ENCODE peak calls at places on chromosomes 7 and 10, in nine cellular contexts. R is skeletal muscle cell; E is Caco-2; Q is HL-60; Z is CD4-positive, alpha-beta memory T cell; H is HCT116; N is Peyer's patch; U is left ventricle myocardium inferior; F is dorsolateral prefrontal cortex. V is an unnamed sample.

GRCh38 chr10:71796749-71797405 is 23.6 kb upstream of the VSIR start:
- DNase-seq in R (no peak), E (no peak), Q (no peak), Z (no peak), H (no peak), N (no peak), U (no peak), F (no peak), V (no peak)

GRCh38 chr7:44058759-44059218 is 6.6 kb downstream of the PGAM2 start:
- DNase-seq in R (no peak), E (no peak), Q (no peak), Z (no peak), H (no peak), N (no peak), U (peak; percentile 9), F (no peak), V (no peak)

GRCh38 chr10:70902659-70903261 is 14.4 kb upstream of the PCBD1 start:
- DNase-seq in R (no peak), E (no peak), Q (no peak), Z (no peak), H (no peak), N (peak; percentile 1), U (no peak), F (peak; percentile 1), V (no peak)

GRCh38 chr7:77543910-77544309 is 6.8 kb downstream of the PTPN12 start:
- DNase-seq in R (no peak), E (no peak), Q (no peak), Z (no peak), H (no peak), N (no peak), U (no peak), F (no peak), V (no peak)

GRCh38 chr10:129397198-129397974 is 69.7 kb upstream of the MGMT start:
- DNase-seq in R (no peak), E (no peak), Q (no peak), Z (no peak), H (no peak), N (no peak), U (no peak), F (no peak), V (no peak)

GRCh38 chr7:102104245-102104644 is 182.4 kb upstream of the SH2B2 start:
- DNase-seq in R (no peak), E (no peak), Q (no peak), Z (no peak), H (no peak), N (no peak), U (no peak), F (no peak), V (no peak)

GRCh38 chr7:138472292-138473079 is 12.4 kb downstream of the TRIM24 start:
- DNase-seq in R (no peak), E (no peak), Q (no peak), Z (no peak), H (no peak), N (no peak), U (no peak), F (no peak), V (no peak)

GRCh38 chr10:21445161-21445560 is 80.3 kb downstream of the SKIDA1 start:
- DNase-seq in R (no peak), E (no peak), Q (no peak), Z (no peak), H (no peak), N (no peak), U (no peak), F (no peak), V (no peak)

GRCh38 chr7:121084748-121085336 is 96.3 kb downstream of the CPED1 start:
- DNase-seq in R (peak; percentile 86), E (no peak), Q (no peak), Z (no peak), H (no peak), N (no peak), U (no peak), F (no peak), V (peak; percentile 93)

GRCh38 chr7:8217200-8218068 is 44.5 kb downstream of the ICA1 start:
- DNase-seq in R (no peak), E (no peak), Q (peak; percentile 7), Z (peak; percentile 67), H (peak; percentile 54), N (no peak), U (no peak), F (no peak), V (peak; percentile 7)

GRCh38 chr10:4391683-4392082 is 434.3 kb upstream of the AKR1E2 start:
- DNase-seq in R (no peak), E (no peak), Q (no peak), Z (no peak), H (peak; percentile 22), N (no peak), U (no peak), F (no peak), V (no peak)

GRCh38 chr10:100858258-100858657 is 54.5 kb upstream of the SLF2 start:
- DNase-seq in R (no peak), E (no peak), Q (no peak), Z (no peak), H (no peak), N (no peak), U (no peak), F (no peak), V (no peak)

GRCh38 chr7:75984130-75985008 is 10.0 kb downstream of the TMEM120A start:
- DNase-seq in R (no peak), E (no peak), Q (no peak), Z (no peak), H (no peak), N (no peak), U (no peak), F (no peak), V (no peak)

GRCh38 chr7:27962250-27962649 is 218.3 kb downstream of the JAZF1 start:
- DNase-seq in R (no peak), E (no peak), Q (no peak), Z (no peak), H (no peak), N (no peak), U (no peak), F (no peak), V (no peak)

GRCh38 chr7:43721193-43721806 is 8.0 kb downstream of the COA1 start:
- DNase-seq in R (no peak), E (no peak), Q (no peak), Z (peak; percentile 54), H (no peak), N (no peak), U (no peak), F (no peak), V (no peak)

GRCh38 chr7:148276291-148277041 is 314.1 kb upstream of the C7orf33 start:
- DNase-seq in R (no peak), E (no peak), Q (no peak), Z (no peak), H (no peak), N (no peak), U (no peak), F (peak; percentile 38), V (no peak)

GRCh38 chr10:89147256-89147655 is 59.9 kb downstream of the CH25H start:
- DNase-seq in R (peak; percentile 84), E (no peak), Q (no peak), Z (no peak), H (no peak), N (no peak), U (no peak), F (no peak), V (peak; percentile 91)

GRCh38 chr10:123150986-123151738 is 3.0 kb upstream of the BUB3 start:
- DNase-seq in R (no peak), E (peak; percentile 58), Q (no peak), Z (no peak), H (no peak), N (peak; percentile 53), U (no peak), F (no peak), V (no peak)
- H3K4me3 ChIP-seq in R (peak overlapping the region; percentile 27), E (peak overlapping the region; percentile 46), Q (peak overlapping the region; percentile 22), Z (no peak overlapping the region), H (no peak overlapping the region), N (peak overlapping the region; percentile 38), U (peak overlapping the region; percentile 47), F (no peak overlapping the region), V (no peak overlapping the region)

DNA sequence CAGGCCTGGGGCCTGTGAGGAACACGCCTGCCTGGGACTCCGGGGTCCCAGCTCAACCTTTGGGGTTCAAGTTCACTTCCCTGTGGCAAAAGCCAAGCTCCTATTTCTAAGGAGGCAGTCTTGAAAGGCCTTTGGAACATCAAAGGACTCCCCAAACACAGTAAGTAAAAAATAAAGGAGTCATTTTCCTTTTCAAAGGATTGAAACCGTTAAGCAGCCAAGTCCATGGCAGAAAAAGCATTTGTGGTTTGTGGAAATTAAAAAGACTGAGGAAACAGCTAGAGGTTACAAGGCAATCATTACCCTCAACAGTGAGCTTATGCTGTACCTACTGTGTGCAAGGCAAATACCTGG is 200.8 kb downstream of the MYOF start:
- DNase-seq in R (no peak), E (no peak), Q (no peak), Z (no peak), H (no peak), N (no peak), U (no peak), F (no peak), V (no peak)
- H3K4me3 ChIP-seq in R (no peak overlapping the region), E (no peak overlapping the region), Q (no peak overlapping the region), Z (no peak overlapping the region), H (no peak overlapping the region), N (no peak overlapping the region), U (no peak overlapping the region), F (no peak overlapping the region), V (no peak overlapping the region)

GRCh38 chr7:134890246-134891240 is 95.8 kb upstream of the AGBL3 start:
- DNase-seq in R (peak; percentile 74), E (no peak), Q (no peak), Z (no peak), H (no peak), N (no peak), U (peak; percentile 42), F (peak; percentile 47), V (no peak)
- H3K4me3 ChIP-seq in R (peak overlapping the region; percentile 64), E (no peak overlapping the region), Q (no peak overlapping the region), Z (no peak overlapping the region), H (peak overlapping the region; percentile 75), N (no peak overlapping the region), U (peak overlapping the region; percentile 70), F (peak overlapping the region; percentile 68), V (no peak overlapping the region)

GRCh38 chr7:99140813-99141212 is 3.1 kb downstream of the SMURF1 start:
- DNase-seq in R (no peak), E (no peak), Q (no peak), Z (no peak), H (no peak), N (no peak), U (no peak), F (no peak), V (no peak)
- H3K4me3 ChIP-seq in R (no peak overlapping the region), E (no peak overlapping the region), Q (no peak overlapping the region), Z (no peak overlapping the region), H (no peak overlapping the region), N (no peak overlapping the region), U (peak overlapping the region; percentile 100), F (peak overlapping the region; percentile 83), V (no peak overlapping the region)

GRCh38 chr7:97016392-97017196 is 8.0 kb downstream of the DLX5 start:
- DNase-seq in R (no peak), E (peak; percentile 60), Q (no peak), Z (no peak), H (no peak), N (no peak), U (no peak), F (no peak), V (no peak)
- H3K4me3 ChIP-seq in R (no peak overlapping the region), E (peak overlapping the region; percentile 37), Q (no peak overlapping the region), Z (no peak overlapping the region), H (no peak overlapping the region), N (no peak overlapping the region), U (peak overlapping the region; percentile 23), F (peak overlapping the region; percentile 17), V (no peak overlapping the region)